ENCODE peak calls at places on chromosomes 6 and 20, in ten cellular contexts. W is activated T-helper 9 cell treated with anti-CD3 and anti-CD28 coated beads, Interleukin-2, amount 50 U/mL, for 16 hours; K is heart right ventricle; E is NCI-H1105 treated with DMSO at 0.1 percent for 48 hours; F is T follicular helper cell; X is NB4; B is choroid plexus epithelial cell; Q is nephron progenitor cell; P is GM13976; G is NCI-H2081. T is an unnamed sample.

GRCh38 chr6:31768717-31769257 is 6.3 kb downstream of the SAPCD1 start:
- DNase-seq in W (no peak), K (no peak), E (no peak), F (no peak), X (no peak), B (no peak), Q (no peak), P (no peak), G (no peak), T (no peak)

GRCh38 chr6:36759177-36759757 is 61.6 kb downstream of the RAB44 start:
- DNase-seq in W (peak), K (peak), E (peak), F (peak), X (peak), B (peak), Q (peak), P (peak), G (peak), T (peak)

GRCh38 chr20:3160418-3160817 is 753 bp upstream of the FASTKD5 start:
- DNase-seq in W (no peak), K (no peak), E (no peak), F (no peak), X (no peak), B (no peak), Q (no peak), P (no peak), G (no peak), T (no peak)

GRCh38 chr20:57133926-57134650 is 132.4 kb downstream of the BMP7 start:
- DNase-seq in W (no peak), K (no peak), E (no peak), F (no peak), X (peak), B (no peak), Q (no peak), P (no peak), G (no peak), T (no peak)

GRCh38 chr6:30508890-30509736 is 19.8 kb downstream of the HLA-E start:
- DNase-seq in W (no peak), K (no peak), E (no peak), F (peak), X (peak), B (peak), Q (no peak), P (peak), G (no peak), T (no peak)

GRCh38 chr6:169724554-169725269 is 412 bp upstream of the PHF10 start:
- DNase-seq in W (peak), K (peak), E (peak), F (peak), X (peak), B (no peak), Q (peak), P (peak), G (peak), T (peak)

GRCh38 chr6:79672631-79673065 is 41.5 kb downstream of the SH3BGRL2 start:
- DNase-seq in W (no peak), K (no peak), E (no peak), F (no peak), X (peak), B (peak), Q (no peak), P (no peak), G (no peak), T (no peak)

GRCh38 chr20:63829943-63830820 is 882 bp downstream of the ZBTB46 start:
- DNase-seq in W (no peak), K (no peak), E (no peak), F (no peak), X (peak), B (peak), Q (peak), P (peak), G (no peak), T (peak)

GRCh38 chr6:83231146-83231545 is 38.0 kb downstream of the RWDD2A start:
- DNase-seq in W (no peak), K (no peak), E (no peak), F (no peak), X (no peak), B (peak), Q (no peak), P (no peak), G (no peak), T (peak)

GRCh38 chr6:117550078-117550600 is 52.2 kb downstream of the GOPC start:
- DNase-seq in W (no peak), K (no peak), E (no peak), F (no peak), X (no peak), B (no peak), Q (no peak), P (no peak), G (no peak), T (no peak)

GRCh38 chr6:16473184-16473907 is 235.0 kb downstream of the GMPR start:
- DNase-seq in W (peak), K (no peak), E (no peak), F (no peak), X (no peak), B (no peak), Q (no peak), P (no peak), G (no peak), T (no peak)

GRCh38 chr20:14707865-14708574 is 370.6 kb upstream of the FLRT3 start:
- DNase-seq in W (no peak), K (no peak), E (no peak), F (no peak), X (no peak), B (no peak), Q (no peak), P (no peak), G (no peak), T (no peak)

GRCh38 chr20:36712775-36713174 is 33.1 kb downstream of the NDRG3 start:
- DNase-seq in W (no peak), K (no peak), E (no peak), F (no peak), X (no peak), B (no peak), Q (no peak), P (no peak), G (no peak), T (no peak)

GRCh38 chr20:32741151-32741550 is 2.1 kb downstream of the COMMD7 start:
- DNase-seq in W (no peak), K (no peak), E (no peak), F (no peak), X (no peak), B (no peak), Q (no peak), P (no peak), G (no peak), T (no peak)

GRCh38 chr6:14784596-14785360 is 461.1 kb upstream of the JARID2 start:
- DNase-seq in W (no peak), K (no peak), E (peak), F (no peak), X (no peak), B (no peak), Q (no peak), P (no peak), G (peak), T (no peak)

GRCh38 chr20:58716476-58717277 is 24.1 kb downstream of the NPEPL1 start:
- DNase-seq in W (no peak), K (no peak), E (peak), F (no peak), X (peak), B (no peak), Q (peak), P (peak), G (no peak), T (peak)

GRCh38 chr6:117425431-117426153 is at the start of gene ROS1:
- DNase-seq in W (no peak), K (no peak), E (no peak), F (no peak), X (peak), B (no peak), Q (no peak), P (no peak), G (no peak), T (no peak)

GRCh38 chr6:128361378-128361777 is 159.0 kb downstream of the PTPRK start:
- DNase-seq in W (no peak), K (no peak), E (no peak), F (no peak), X (no peak), B (no peak), Q (no peak), P (no peak), G (no peak), T (no peak)

GRCh38 chr20:8205996-8206395 is 73.9 kb downstream of the PLCB1 start:
- DNase-seq in W (no peak), K (no peak), E (no peak), F (no peak), X (no peak), B (no peak), Q (no peak), P (no peak), G (no peak), T (no peak)

GRCh38 chr20:50208085-50208491 is 17.5 kb downstream of the CEBPB start:
- DNase-seq in W (no peak), K (no peak), E (no peak), F (no peak), X (peak), B (no peak), Q (no peak), P (no peak), G (no peak), T (no peak)

GRCh38 chr20:44309763-44310663 is 989 bp downstream of the FITM2 start:
- DNase-seq in W (no peak), K (peak), E (no peak), F (no peak), X (peak), B (peak), Q (no peak), P (no peak), G (no peak), T (peak)

GRCh38 chr20:42218566-42218965 is 600.4 kb upstream of the CHD6 start:
- DNase-seq in W (no peak), K (no peak), E (no peak), F (no peak), X (no peak), B (no peak), Q (no peak), P (no peak), G (no peak), T (no peak)

GRCh38 chr6:119090256-119090655 is 11.8 kb upstream of the FAM184A start:
- DNase-seq in W (no peak), K (no peak), E (no peak), F (no peak), X (no peak), B (peak), Q (no peak), P (no peak), G (no peak), T (no peak)

GRCh38 chr6:34462561-34462971 is 3.3 kb upstream of the PACSIN1 start:
- DNase-seq in W (no peak), K (peak), E (peak), F (no peak), X (peak), B (peak), Q (peak), P (no peak), G (peak), T (peak)

GRCh38 chr20:52829111-52829510 is 143.0 kb upstream of the TSHZ2 start:
- DNase-seq in W (no peak), K (no peak), E (no peak), F (no peak), X (no peak), B (no peak), Q (no peak), P (no peak), G (no peak), T (no peak)

GRCh38 chr6:28480253-28480932 is 35.2 kb downstream of the GPX6 start:
- DNase-seq in W (no peak), K (no peak), E (no peak), F (no peak), X (no peak), B (no peak), Q (no peak), P (no peak), G (no peak), T (no peak)

GRCh38 chr20:49999329-49999728 is 16.5 kb downstream of the SNAI1 start:
- DNase-seq in W (no peak), K (no peak), E (no peak), F (no peak), X (peak), B (no peak), Q (no peak), P (peak), G (no peak), T (no peak)

GRCh38 chr20:43681991-43682410 is 15.1 kb downstream of the MYBL2 start:
- DNase-seq in W (no peak), K (no peak), E (no peak), F (no peak), X (no peak), B (no peak), Q (no peak), P (peak), G (no peak), T (no peak)

GRCh38 chr20:24747015-24747712 is 201.9 kb upstream of the CST7 start:
- DNase-seq in W (no peak), K (no peak), E (no peak), F (no peak), X (no peak), B (no peak), Q (peak), P (no peak), G (no peak), T (no peak)

GRCh38 chr6:6221829-6222535 is 98.5 kb downstream of the F13A1 start:
- DNase-seq in W (no peak), K (no peak), E (no peak), F (no peak), X (peak), B (no peak), Q (peak), P (no peak), G (no peak), T (no peak)

GRCh38 chr6:10567256-10568041 is 46.3 kb downstream of the GCNT2 start:
- DNase-seq in W (no peak), K (no peak), E (no peak), F (no peak), X (no peak), B (no peak), Q (no peak), P (no peak), G (no peak), T (no peak)

GRCh38 chr6:6729971-6730370 is 141.5 kb downstream of the LY86 start:
- DNase-seq in W (no peak), K (no peak), E (no peak), F (no peak), X (no peak), B (no peak), Q (no peak), P (no peak), G (no peak), T (no peak)

GRCh38 chr20:635609-636338 is 17.2 kb downstream of the SRXN1 start:
- DNase-seq in W (no peak), K (no peak), E (peak), F (no peak), X (no peak), B (no peak), Q (no peak), P (no peak), G (no peak), T (no peak)

GRCh38 chr6:6717008-6717763 is 128.7 kb downstream of the LY86 start:
- DNase-seq in W (no peak), K (no peak), E (no peak), F (no peak), X (peak), B (no peak), Q (no peak), P (no peak), G (no peak), T (no peak)

GRCh38 chr6:37407948-37408347 is 25.1 kb upstream of the CMTR1 start:
- DNase-seq in W (no peak), K (no peak), E (no peak), F (no peak), X (no peak), B (no peak), Q (no peak), P (no peak), G (no peak), T (no peak)

GRCh38 chr6:101011165-101011564 is 130.0 kb upstream of the ASCC3 start:
- DNase-seq in W (no peak), K (no peak), E (no peak), F (no peak), X (no peak), B (peak), Q (no peak), P (no peak), G (no peak), T (no peak)

GRCh38 chr6:117676577-117677218 is 1.4 kb downstream of the NUS1 start:
- DNase-seq in W (no peak), K (no peak), E (no peak), F (no peak), X (peak), B (peak), Q (no peak), P (no peak), G (no peak), T (no peak)

T was measured in hepatic stellate cell.